ENCODE peak calls at places on chromosomes 7 and 10, in ten cellular contexts. H is mammary epithelial cell; U is Panc1; F is CD4-positive, alpha-beta memory T cell; C is transverse colon; E is coronary artery; R is fibroblast of lung; L is brain microvascular endothelial cell; A is CD8-positive, alpha-beta memory T cell; Z is sigmoid colon. G is an unnamed sample.

GRCh38 chr7:150734293-150734692 is 2.9 kb upstream of the GIMAP5 start:
- DNase-seq in F (no peak), A (no peak), E (no peak), C (no peak), U (no peak), L (no peak), H (no peak), R (no peak), Z (no peak), G (no peak)

GRCh38 chr10:71274901-71275796 is 43.9 kb upstream of the SLC29A3 start:
- DNase-seq in R (no peak), Z (no peak), H (no peak), C (no peak), E (no peak), L (no peak), U (no peak), A (no peak), F (no peak), G (no peak)

GRCh38 chr7:152649220-152649619 is 26.7 kb downstream of the XRCC2 start:
- DNase-seq in L (no peak), C (no peak), U (no peak), F (no peak), H (no peak), Z (no peak), R (no peak), E (no peak), A (no peak), G (no peak)

GRCh38 chr7:26648429-26649015 is 215.9 kb downstream of the SKAP2 start:
- DNase-seq in A (no peak), U (no peak), R (peak), C (no peak), E (no peak), L (no peak), F (no peak), H (peak), Z (no peak), G (no peak)

GRCh38 chr10:89251417-89252224 is at the start of gene LIPA:
- DNase-seq in F (peak), U (peak), H (peak), C (peak), R (peak), A (peak), Z (peak), E (peak), L (peak), G (peak)

GRCh38 chr10:42112331-42113157 is 525.8 kb downstream of the ZNF33B start:
- DNase-seq in Z (no peak), L (no peak), U (no peak), R (no peak), E (peak), H (no peak), F (no peak), C (no peak), A (no peak), G (no peak)

GRCh38 chr10:31912898-31913847 is 15.5 kb downstream of the ARHGAP12 start:
- DNase-seq in R (peak), E (no peak), U (no peak), A (no peak), H (no peak), F (no peak), L (no peak), Z (no peak), C (no peak), G (no peak)

GRCh38 chr7:95609277-95609971 is 13.1 kb upstream of the PDK4 start:
- DNase-seq in L (peak), U (peak), F (no peak), E (no peak), A (no peak), H (no peak), R (peak), C (peak), Z (peak), G (peak)

GRCh38 chr7:158740013-158740656 is 35.5 kb upstream of the NCAPG2 start:
- DNase-seq in F (no peak), U (no peak), H (peak), E (no peak), L (peak), R (peak), C (peak), A (no peak), Z (peak), G (no peak)

GRCh38 chr7:158976468-158976848 is 120.1 kb downstream of the DYNC2I1 start:
- DNase-seq in A (no peak), U (no peak), Z (no peak), F (no peak), L (no peak), R (no peak), H (no peak), C (no peak), E (no peak), G (no peak)

DNA sequence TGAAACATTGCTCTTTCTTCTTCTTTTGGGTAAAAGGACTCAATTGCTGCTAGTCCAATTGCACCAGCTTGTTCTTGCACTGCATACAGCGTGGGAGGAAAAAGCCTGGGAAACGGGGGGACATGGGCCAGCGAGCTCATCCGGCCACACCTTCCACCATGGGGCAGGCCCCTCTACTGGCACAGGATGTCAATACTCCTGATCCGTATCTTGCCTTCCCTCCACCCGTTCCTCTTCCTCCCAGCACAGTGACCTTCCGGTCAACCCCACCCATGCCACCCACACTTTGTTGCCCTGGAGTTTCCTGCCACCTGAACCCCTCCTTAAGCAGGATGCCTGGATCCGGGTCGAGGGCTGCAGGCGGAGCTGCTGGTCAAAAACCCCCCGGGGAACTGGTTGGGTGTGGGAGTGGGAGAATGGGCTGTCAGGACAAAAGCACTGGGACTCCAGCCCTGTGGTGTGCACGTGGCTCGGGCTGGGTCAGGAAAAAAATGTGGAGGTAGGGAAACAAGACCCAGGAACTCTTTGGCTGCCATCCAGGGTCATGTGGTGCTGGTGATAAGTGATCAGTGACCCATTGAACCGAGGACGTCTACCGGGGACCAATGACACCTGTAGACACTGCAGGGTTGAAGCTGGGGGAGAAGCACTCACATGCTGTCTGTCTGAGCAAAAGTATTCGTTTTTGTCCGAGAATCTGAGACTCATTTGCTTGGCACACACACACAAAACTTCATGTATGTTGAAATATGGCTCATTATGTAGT is 8.2 kb downstream of the IL2RA start:
- DNase-seq in C (peak), H (no peak), E (peak), R (no peak), A (no peak), L (no peak), U (no peak), F (no peak), Z (peak), G (peak)
- H3K4me3 ChIP-seq in C (no peak), H (no peak), E (no peak), R (no peak), A (no peak), L (no peak), U (no peak), F (no peak), Z (no peak), G (no peak)

DNA sequence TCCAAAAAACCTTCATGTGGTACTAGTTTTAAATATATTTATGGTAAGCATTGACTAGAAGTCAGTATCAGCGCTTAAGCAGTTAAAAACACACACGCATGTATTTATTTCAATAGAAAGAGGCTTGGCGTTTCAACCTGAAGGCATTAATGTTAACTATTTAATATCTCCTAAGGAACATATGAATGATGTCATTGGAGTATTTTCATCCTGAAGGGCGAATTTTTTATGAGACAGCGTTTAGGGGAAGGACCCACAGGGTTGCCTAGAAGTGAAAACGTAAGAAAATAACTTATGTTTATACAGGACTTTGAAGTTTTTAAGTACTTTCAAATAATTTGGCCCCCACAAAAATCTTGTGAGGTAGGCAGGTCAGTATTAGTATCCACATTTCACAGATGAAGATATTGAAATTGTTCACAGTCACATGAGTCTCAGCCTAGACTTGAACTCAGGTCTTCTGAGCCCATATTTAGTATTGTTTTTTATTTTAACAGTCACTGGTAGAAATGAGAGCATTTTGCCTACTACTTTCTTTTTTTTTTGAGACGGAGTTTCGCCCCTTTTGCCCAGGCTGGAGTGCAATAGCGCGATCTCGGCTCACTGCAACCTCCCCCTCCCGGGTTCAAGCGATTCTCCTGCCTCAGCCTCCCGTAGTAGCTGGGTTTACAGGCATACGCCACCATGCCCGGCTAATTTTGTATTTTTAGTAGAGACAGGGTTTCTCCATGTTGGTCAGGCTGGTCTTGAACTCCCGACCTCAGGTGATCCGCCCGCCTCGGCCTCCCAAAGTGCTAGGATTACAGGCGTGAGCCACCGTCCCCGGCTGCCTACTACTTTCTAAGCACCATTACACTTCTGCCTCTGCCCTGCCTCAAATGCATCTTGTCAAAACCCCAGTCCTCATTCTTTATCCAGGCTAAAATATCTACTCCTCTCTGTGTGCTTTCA is 1.8 kb downstream of the SLK start:
- DNase-seq in F (no peak), C (no peak), R (peak), U (no peak), L (no peak), A (no peak), E (no peak), H (no peak), Z (no peak), G (no peak)
- H3K27ac ChIP-seq in F (peak), C (peak), R (peak), U (peak), L (no peak), A (peak), E (no peak), H (peak), Z (peak), G (peak)

GRCh38 chr10:96310359-96310669 is 6.1 kb downstream of the DNTT start:
- DNase-seq in Z (no peak), U (no peak), R (no peak), C (no peak), A (no peak), E (no peak), L (no peak), H (no peak), F (no peak), G (no peak)

GRCh38 chr10:96306516-96306915 is 2.3 kb downstream of the DNTT start:
- DNase-seq in H (no peak), C (peak), E (no peak), R (no peak), Z (peak), F (no peak), U (no peak), A (no peak), L (no peak), G (peak)

GRCh38 chr10:96313348-96313747 is 9.1 kb downstream of the DNTT start:
- DNase-seq in U (no peak), F (no peak), A (no peak), H (no peak), Z (no peak), L (no peak), R (no peak), E (no peak), C (no peak), G (no peak)

GRCh38 chr10:96309631-96310358 is 5.6 kb downstream of the DNTT start:
- DNase-seq in A (no peak), Z (no peak), R (no peak), U (no peak), H (no peak), F (no peak), L (no peak), E (no peak), C (no peak), G (no peak)

GRCh38 chr10:96311180-96311697 is 7.0 kb downstream of the DNTT start:
- DNase-seq in U (no peak), E (no peak), F (no peak), R (no peak), A (no peak), L (no peak), Z (no peak), H (no peak), C (no peak), G (no peak)
- H3K4me3 ChIP-seq in U (no peak), E (no peak), F (no peak), R (no peak), A (no peak), L (no peak), Z (no peak), H (no peak), C (no peak), G (no peak)

GRCh38 chr7:70764004-70764691 is 367.8 kb upstream of the GALNT17 start:
- DNase-seq in H (no peak), R (no peak), A (no peak), U (no peak), L (no peak), F (no peak), Z (no peak), C (no peak), E (no peak), G (no peak)
- H3K27ac ChIP-seq in H (no peak), R (no peak), A (no peak), U (no peak), L (no peak), F (peak), Z (no peak), C (no peak), E (no peak), G (no peak)

GRCh38 chr7:75916685-75917634 is 2.0 kb downstream of the POR start:
- DNase-seq in F (no peak), H (no peak), E (no peak), A (no peak), Z (no peak), L (no peak), U (no peak), R (no peak), C (no peak), G (no peak)
- H3K4me3 ChIP-seq in F (no peak), H (no peak), E (peak), A (no peak), Z (no peak), L (no peak), U (peak), R (peak), C (no peak), G (no peak)